ENCODE peak calls at places on chromosomes 4 and X, in ten cellular contexts. One of them, this sample, is unnamed.
A peak's percentile ranks its signal among the peaks of the same experiment; 100 is the strongest.

GRCh38 chrX:41591906-41592305 is 96.9 kb upstream of the GPR34 start:
- DNase-seq in GM23248: no peak
- DNase-seq in heart right ventricle: no peak
- DNase-seq in Karpas-422: no peak
- DNase-seq in NCI-H1092: no peak
- DNase-seq in HFF-Myc: no peak
- DNase-seq in activated CD4-positive, alpha-beta T cell treated with anti-CD3 and anti-CD28 coated beads, Interleukin-2, amount 10 ng/mL, durations not matched to agents 7 days and 5 days: no peak
- DNase-seq in left lung: no peak
- DNase-seq in AG09319: no peak
- DNase-seq in MCF 10A: no peak
- DNase-seq in this sample: no peak

GRCh38 chr4:160159457-160159856 is 1056.6 kb downstream of the RAPGEF2 start:
- DNase-seq in GM23248: no peak
- DNase-seq in heart right ventricle: no peak
- DNase-seq in Karpas-422: no peak
- DNase-seq in NCI-H1092: no peak
- DNase-seq in HFF-Myc: no peak
- DNase-seq in activated CD4-positive, alpha-beta T cell treated with anti-CD3 and anti-CD28 coated beads, Interleukin-2, amount 10 ng/mL, durations not matched to agents 7 days and 5 days: no peak
- DNase-seq in left lung: peak; percentile 57
- DNase-seq in AG09319: no peak
- DNase-seq in MCF 10A: no peak
- DNase-seq in this sample: no peak

GRCh38 chr4:158056689-158057245 is 116.1 kb downstream of the GASK1B start:
- DNase-seq in GM23248: no peak
- DNase-seq in heart right ventricle: no peak
- DNase-seq in Karpas-422: no peak
- DNase-seq in NCI-H1092: no peak
- DNase-seq in HFF-Myc: no peak
- DNase-seq in activated CD4-positive, alpha-beta T cell treated with anti-CD3 and anti-CD28 coated beads, Interleukin-2, amount 10 ng/mL, durations not matched to agents 7 days and 5 days: no peak
- DNase-seq in left lung: no peak
- DNase-seq in AG09319: no peak
- DNase-seq in MCF 10A: no peak
- DNase-seq in this sample: no peak

GRCh38 chrX:30141966-30142365 is 73.4 kb upstream of the MAGEB2 start:
- DNase-seq in GM23248: peak; percentile 52
- DNase-seq in heart right ventricle: peak; percentile 3
- DNase-seq in Karpas-422: peak; percentile 81
- DNase-seq in NCI-H1092: peak; percentile 13
- DNase-seq in HFF-Myc: no peak
- DNase-seq in activated CD4-positive, alpha-beta T cell treated with anti-CD3 and anti-CD28 coated beads, Interleukin-2, amount 10 ng/mL, durations not matched to agents 7 days and 5 days: no peak
- DNase-seq in left lung: no peak
- DNase-seq in AG09319: peak; percentile 1
- DNase-seq in MCF 10A: peak; percentile 63
- DNase-seq in this sample: peak; percentile 46

GRCh38 chrX:10483191-10483808 is 137.1 kb downstream of the MID1 start:
- DNase-seq in GM23248: no peak
- DNase-seq in heart right ventricle: peak; percentile 61
- DNase-seq in Karpas-422: no peak
- DNase-seq in NCI-H1092: no peak
- DNase-seq in HFF-Myc: no peak
- DNase-seq in activated CD4-positive, alpha-beta T cell treated with anti-CD3 and anti-CD28 coated beads, Interleukin-2, amount 10 ng/mL, durations not matched to agents 7 days and 5 days: no peak
- DNase-seq in left lung: no peak
- DNase-seq in AG09319: no peak
- DNase-seq in MCF 10A: no peak
- DNase-seq in this sample: no peak

GRCh38 chr4:73341454-73341853 is 62.6 kb upstream of the ALB start:
- DNase-seq in GM23248: peak; percentile 69
- DNase-seq in heart right ventricle: no peak
- DNase-seq in Karpas-422: peak; percentile 76
- DNase-seq in NCI-H1092: peak; percentile 68
- DNase-seq in HFF-Myc: peak; percentile 16
- DNase-seq in activated CD4-positive, alpha-beta T cell treated with anti-CD3 and anti-CD28 coated beads, Interleukin-2, amount 10 ng/mL, durations not matched to agents 7 days and 5 days: peak; percentile 7
- DNase-seq in left lung: no peak
- DNase-seq in AG09319: peak; percentile 4
- DNase-seq in MCF 10A: peak; percentile 72
- DNase-seq in this sample: peak; percentile 50

GRCh38 chrX:123918106-123918721 is 43.3 kb upstream of the STAG2 start:
- DNase-seq in GM23248: no peak
- DNase-seq in heart right ventricle: no peak
- DNase-seq in Karpas-422: no peak
- DNase-seq in NCI-H1092: no peak
- DNase-seq in HFF-Myc: no peak
- DNase-seq in activated CD4-positive, alpha-beta T cell treated with anti-CD3 and anti-CD28 coated beads, Interleukin-2, amount 10 ng/mL, durations not matched to agents 7 days and 5 days: no peak
- DNase-seq in left lung: no peak
- DNase-seq in AG09319: no peak
- DNase-seq in MCF 10A: no peak
- DNase-seq in this sample: no peak

GRCh38 chr4:22500831-22501714 is 14.8 kb downstream of the ADGRA3 start:
- DNase-seq in GM23248: peak; percentile 85
- DNase-seq in heart right ventricle: no peak
- DNase-seq in Karpas-422: no peak
- DNase-seq in NCI-H1092: no peak
- DNase-seq in HFF-Myc: no peak
- DNase-seq in activated CD4-positive, alpha-beta T cell treated with anti-CD3 and anti-CD28 coated beads, Interleukin-2, amount 10 ng/mL, durations not matched to agents 7 days and 5 days: no peak
- DNase-seq in left lung: no peak
- DNase-seq in AG09319: no peak
- DNase-seq in MCF 10A: peak; percentile 87
- DNase-seq in this sample: no peak

GRCh38 chr4:3413675-3414420 is 27.9 kb upstream of the HGFAC start:
- DNase-seq in GM23248: no peak
- DNase-seq in heart right ventricle: no peak
- DNase-seq in Karpas-422: no peak
- DNase-seq in NCI-H1092: no peak
- DNase-seq in HFF-Myc: no peak
- DNase-seq in activated CD4-positive, alpha-beta T cell treated with anti-CD3 and anti-CD28 coated beads, Interleukin-2, amount 10 ng/mL, durations not matched to agents 7 days and 5 days: no peak
- DNase-seq in left lung: peak; percentile 80
- DNase-seq in AG09319: no peak
- DNase-seq in MCF 10A: no peak
- DNase-seq in this sample: no peak

GRCh38 chr4:86939737-86940141 is 4.9 kb downstream of the AFF1 start:
- DNase-seq in GM23248: no peak
- DNase-seq in heart right ventricle: no peak
- DNase-seq in Karpas-422: peak; percentile 58
- DNase-seq in NCI-H1092: no peak
- DNase-seq in HFF-Myc: no peak
- DNase-seq in activated CD4-positive, alpha-beta T cell treated with anti-CD3 and anti-CD28 coated beads, Interleukin-2, amount 10 ng/mL, durations not matched to agents 7 days and 5 days: no peak
- DNase-seq in left lung: no peak
- DNase-seq in AG09319: no peak
- DNase-seq in MCF 10A: no peak
- DNase-seq in this sample: peak; percentile 98

GRCh38 chr4:145154573-145154972 is 25.8 kb downstream of the OTUD4 start:
- DNase-seq in GM23248: peak; percentile 51
- DNase-seq in heart right ventricle: peak; percentile 23
- DNase-seq in Karpas-422: peak; percentile 66
- DNase-seq in NCI-H1092: no peak
- DNase-seq in HFF-Myc: no peak
- DNase-seq in activated CD4-positive, alpha-beta T cell treated with anti-CD3 and anti-CD28 coated beads, Interleukin-2, amount 10 ng/mL, durations not matched to agents 7 days and 5 days: no peak
- DNase-seq in left lung: no peak
- DNase-seq in AG09319: no peak
- DNase-seq in MCF 10A: peak; percentile 45
- DNase-seq in this sample: peak; percentile 61

GRCh38 chrX:149037301-149037700 is 467.8 kb downstream of the IDS start:
- DNase-seq in GM23248: no peak
- DNase-seq in heart right ventricle: no peak
- DNase-seq in Karpas-422: no peak
- DNase-seq in NCI-H1092: no peak
- DNase-seq in HFF-Myc: no peak
- DNase-seq in activated CD4-positive, alpha-beta T cell treated with anti-CD3 and anti-CD28 coated beads, Interleukin-2, amount 10 ng/mL, durations not matched to agents 7 days and 5 days: no peak
- DNase-seq in left lung: no peak
- DNase-seq in AG09319: no peak
- DNase-seq in MCF 10A: no peak
- DNase-seq in this sample: no peak

GRCh38 chrX:44456685-44457084 is 86.0 kb downstream of the FUNDC1 start:
- DNase-seq in GM23248: no peak
- DNase-seq in heart right ventricle: no peak
- DNase-seq in Karpas-422: no peak
- DNase-seq in NCI-H1092: no peak
- DNase-seq in HFF-Myc: no peak
- DNase-seq in activated CD4-positive, alpha-beta T cell treated with anti-CD3 and anti-CD28 coated beads, Interleukin-2, amount 10 ng/mL, durations not matched to agents 7 days and 5 days: no peak
- DNase-seq in left lung: no peak
- DNase-seq in AG09319: no peak
- DNase-seq in MCF 10A: peak; percentile 11
- DNase-seq in this sample: no peak

GRCh38 chr4:85696661-85697060 is 221.7 kb downstream of the ARHGAP24 start:
- DNase-seq in GM23248: no peak
- DNase-seq in heart right ventricle: no peak
- DNase-seq in Karpas-422: no peak
- DNase-seq in NCI-H1092: no peak
- DNase-seq in HFF-Myc: no peak
- DNase-seq in activated CD4-positive, alpha-beta T cell treated with anti-CD3 and anti-CD28 coated beads, Interleukin-2, amount 10 ng/mL, durations not matched to agents 7 days and 5 days: no peak
- DNase-seq in left lung: no peak
- DNase-seq in AG09319: no peak
- DNase-seq in MCF 10A: no peak
- DNase-seq in this sample: no peak

GRCh38 chr4:101411926-101412325 is 64.6 kb upstream of the PPP3CA start:
- DNase-seq in GM23248: no peak
- DNase-seq in heart right ventricle: no peak
- DNase-seq in Karpas-422: no peak
- DNase-seq in NCI-H1092: no peak
- DNase-seq in HFF-Myc: no peak
- DNase-seq in activated CD4-positive, alpha-beta T cell treated with anti-CD3 and anti-CD28 coated beads, Interleukin-2, amount 10 ng/mL, durations not matched to agents 7 days and 5 days: no peak
- DNase-seq in left lung: no peak
- DNase-seq in AG09319: no peak
- DNase-seq in MCF 10A: no peak
- DNase-seq in this sample: no peak

GRCh38 chr4:89438102-89438831 is 130.7 kb upstream of the GPRIN3 start:
- DNase-seq in GM23248: peak; percentile 65
- DNase-seq in heart right ventricle: peak; percentile 10
- DNase-seq in Karpas-422: peak; percentile 88
- DNase-seq in NCI-H1092: no peak
- DNase-seq in HFF-Myc: peak; percentile 21
- DNase-seq in activated CD4-positive, alpha-beta T cell treated with anti-CD3 and anti-CD28 coated beads, Interleukin-2, amount 10 ng/mL, durations not matched to agents 7 days and 5 days: peak; percentile 42
- DNase-seq in left lung: no peak
- DNase-seq in AG09319: no peak
- DNase-seq in MCF 10A: peak; percentile 77
- DNase-seq in this sample: peak; percentile 85

GRCh38 chrX:48785156-48785524 is 1.2 kb upstream of the GATA1 start:
- DNase-seq in GM23248: no peak
- DNase-seq in heart right ventricle: no peak
- DNase-seq in Karpas-422: no peak
- DNase-seq in NCI-H1092: no peak
- DNase-seq in HFF-Myc: no peak
- DNase-seq in activated CD4-positive, alpha-beta T cell treated with anti-CD3 and anti-CD28 coated beads, Interleukin-2, amount 10 ng/mL, durations not matched to agents 7 days and 5 days: no peak
- DNase-seq in left lung: no peak
- DNase-seq in AG09319: no peak
- DNase-seq in MCF 10A: no peak
- DNase-seq in this sample: no peak

GRCh38 chr4:147060171-147060931 is 114.7 kb upstream of the TTC29 start:
- DNase-seq in GM23248: peak; percentile 67
- DNase-seq in heart right ventricle: no peak
- DNase-seq in Karpas-422: no peak
- DNase-seq in NCI-H1092: no peak
- DNase-seq in HFF-Myc: no peak
- DNase-seq in activated CD4-positive, alpha-beta T cell treated with anti-CD3 and anti-CD28 coated beads, Interleukin-2, amount 10 ng/mL, durations not matched to agents 7 days and 5 days: no peak
- DNase-seq in left lung: no peak
- DNase-seq in AG09319: peak; percentile 79
- DNase-seq in MCF 10A: no peak
- DNase-seq in this sample: no peak

GRCh38 chrX:47158781-47159180 is 13.8 kb downstream of the RBM10 start:
- DNase-seq in GM23248: no peak
- DNase-seq in heart right ventricle: no peak
- DNase-seq in Karpas-422: no peak
- DNase-seq in NCI-H1092: no peak
- DNase-seq in HFF-Myc: no peak
- DNase-seq in activated CD4-positive, alpha-beta T cell treated with anti-CD3 and anti-CD28 coated beads, Interleukin-2, amount 10 ng/mL, durations not matched to agents 7 days and 5 days: no peak
- DNase-seq in left lung: no peak
- DNase-seq in AG09319: no peak
- DNase-seq in MCF 10A: no peak
- DNase-seq in this sample: no peak

GRCh38 chr4:53459548-53459947 is 82.1 kb downstream of the FIP1L1 start:
- DNase-seq in GM23248: peak; percentile 65
- DNase-seq in heart right ventricle: no peak
- DNase-seq in Karpas-422: no peak
- DNase-seq in NCI-H1092: no peak
- DNase-seq in HFF-Myc: no peak
- DNase-seq in activated CD4-positive, alpha-beta T cell treated with anti-CD3 and anti-CD28 coated beads, Interleukin-2, amount 10 ng/mL, durations not matched to agents 7 days and 5 days: no peak
- DNase-seq in left lung: no peak
- DNase-seq in AG09319: no peak
- DNase-seq in MCF 10A: peak; percentile 5
- DNase-seq in this sample: no peak

GRCh38 chr4:101299899-101300540 is 47.3 kb downstream of the PPP3CA start:
- DNase-seq in GM23248: no peak
- DNase-seq in heart right ventricle: no peak
- DNase-seq in Karpas-422: no peak
- DNase-seq in NCI-H1092: no peak
- DNase-seq in HFF-Myc: no peak
- DNase-seq in activated CD4-positive, alpha-beta T cell treated with anti-CD3 and anti-CD28 coated beads, Interleukin-2, amount 10 ng/mL, durations not matched to agents 7 days and 5 days: no peak
- DNase-seq in left lung: no peak
- DNase-seq in AG09319: no peak
- DNase-seq in MCF 10A: no peak
- DNase-seq in this sample: no peak

GRCh38 chrX:15221321-15221720 is 48.6 kb downstream of the ASB9 start:
- DNase-seq in GM23248: no peak
- DNase-seq in heart right ventricle: no peak
- DNase-seq in Karpas-422: no peak
- DNase-seq in NCI-H1092: no peak
- DNase-seq in HFF-Myc: no peak
- DNase-seq in activated CD4-positive, alpha-beta T cell treated with anti-CD3 and anti-CD28 coated beads, Interleukin-2, amount 10 ng/mL, durations not matched to agents 7 days and 5 days: no peak
- DNase-seq in left lung: no peak
- DNase-seq in AG09319: no peak
- DNase-seq in MCF 10A: no peak
- DNase-seq in this sample: no peak

GRCh38 chr4:105708376-105709080 is at the start of the genes GSTCD and INTS12:
- DNase-seq in GM23248: peak; percentile 97
- DNase-seq in heart right ventricle: peak; percentile 93
- DNase-seq in Karpas-422: peak; percentile 97
- DNase-seq in NCI-H1092: peak; percentile 91
- DNase-seq in HFF-Myc: peak; percentile 77
- DNase-seq in activated CD4-positive, alpha-beta T cell treated with anti-CD3 and anti-CD28 coated beads, Interleukin-2, amount 10 ng/mL, durations not matched to agents 7 days and 5 days: peak; percentile 91
- DNase-seq in left lung: peak; percentile 94
- DNase-seq in AG09319: peak; percentile 79
- DNase-seq in MCF 10A: peak; percentile 93
- DNase-seq in this sample: peak; percentile 93

GRCh38 chr4:76607266-76607799 is 172.3 kb downstream of the SHROOM3 start:
- DNase-seq in GM23248: peak; percentile 55
- DNase-seq in heart right ventricle: no peak
- DNase-seq in Karpas-422: no peak
- DNase-seq in NCI-H1092: no peak
- DNase-seq in HFF-Myc: no peak
- DNase-seq in activated CD4-positive, alpha-beta T cell treated with anti-CD3 and anti-CD28 coated beads, Interleukin-2, amount 10 ng/mL, durations not matched to agents 7 days and 5 days: no peak
- DNase-seq in left lung: no peak
- DNase-seq in AG09319: peak; percentile 62
- DNase-seq in MCF 10A: no peak
- DNase-seq in this sample: peak; percentile 96

GRCh38 chr4:139884438-139884837 is 218.8 kb downstream of the MGST2 start:
- DNase-seq in GM23248: no peak
- DNase-seq in heart right ventricle: no peak
- DNase-seq in Karpas-422: no peak
- DNase-seq in NCI-H1092: no peak
- DNase-seq in HFF-Myc: no peak
- DNase-seq in activated CD4-positive, alpha-beta T cell treated with anti-CD3 and anti-CD28 coated beads, Interleukin-2, amount 10 ng/mL, durations not matched to agents 7 days and 5 days: no peak
- DNase-seq in left lung: no peak
- DNase-seq in AG09319: no peak
- DNase-seq in MCF 10A: no peak
- DNase-seq in this sample: no peak

GRCh38 chrX:150291014-150291413 is 72.1 kb upstream of the MAMLD1 start:
- DNase-seq in GM23248: no peak
- DNase-seq in heart right ventricle: no peak
- DNase-seq in Karpas-422: no peak
- DNase-seq in NCI-H1092: no peak
- DNase-seq in HFF-Myc: no peak
- DNase-seq in activated CD4-positive, alpha-beta T cell treated with anti-CD3 and anti-CD28 coated beads, Interleukin-2, amount 10 ng/mL, durations not matched to agents 7 days and 5 days: no peak
- DNase-seq in left lung: no peak
- DNase-seq in AG09319: no peak
- DNase-seq in MCF 10A: peak; percentile 48
- DNase-seq in this sample: no peak

GRCh38 chrX:134999469-134999868 is 8.7 kb downstream of the SMIM10 start:
- DNase-seq in GM23248: peak; percentile 61
- DNase-seq in heart right ventricle: no peak
- DNase-seq in Karpas-422: peak; percentile 75
- DNase-seq in NCI-H1092: no peak
- DNase-seq in HFF-Myc: no peak
- DNase-seq in activated CD4-positive, alpha-beta T cell treated with anti-CD3 and anti-CD28 coated beads, Interleukin-2, amount 10 ng/mL, durations not matched to agents 7 days and 5 days: no peak
- DNase-seq in left lung: no peak
- DNase-seq in AG09319: no peak
- DNase-seq in MCF 10A: peak; percentile 52
- DNase-seq in this sample: peak; percentile 40

This sample was measured in MM.1S.